ENCODE peak calls at places on chromosomes 3 and 15, in seven cellular contexts. One of them, this sample, is unnamed.
A peak's percentile ranks its signal among the peaks of the same experiment; 100 is the strongest.

GRCh38 chr3:396293-396692 is 199.7 kb downstream of the CHL1 start:
- DNase-seq in midbrain: no peak
- DNase-seq in lower leg skin: no peak
- DNase-seq in H7: no peak
- DNase-seq in CD14-positive monocyte: no peak
- DNase-seq in HFF-Myc: no peak
- DNase-seq in ELF-1: no peak
- DNase-seq in this sample: peak; percentile 1

GRCh38 chr3:64451283-64452012 is 226.2 kb upstream of the PRICKLE2 start:
- DNase-seq in HFF-Myc: no peak
- DNase-seq in lower leg skin: no peak
- DNase-seq in CD14-positive monocyte: no peak
- DNase-seq in midbrain: no peak
- DNase-seq in H7: no peak
- DNase-seq in ELF-1: no peak
- DNase-seq in this sample: no peak

GRCh38 chr15:98776607-98777281 is 128.4 kb downstream of the IGF1R start:
- DNase-seq in ELF-1: peak; percentile 79
- DNase-seq in CD14-positive monocyte: no peak
- DNase-seq in lower leg skin: no peak
- DNase-seq in H7: no peak
- DNase-seq in midbrain: no peak
- DNase-seq in HFF-Myc: peak; percentile 26
- DNase-seq in this sample: no peak

GRCh38 chr15:75694241-75695182 is 18.1 kb downstream of the CSPG4 start:
- DNase-seq in CD14-positive monocyte: no peak
- DNase-seq in HFF-Myc: peak; percentile 92
- DNase-seq in midbrain: peak; percentile 43
- DNase-seq in lower leg skin: peak; percentile 71
- DNase-seq in H7: peak; percentile 87
- DNase-seq in ELF-1: peak; percentile 90
- DNase-seq in this sample: peak; percentile 97

GRCh38 chr3:140341817-140342403 is 336.0 kb upstream of the TRIM42 start:
- DNase-seq in midbrain: no peak
- DNase-seq in ELF-1: peak; percentile 10
- DNase-seq in H7: peak; percentile 42
- DNase-seq in CD14-positive monocyte: no peak
- DNase-seq in HFF-Myc: no peak
- DNase-seq in lower leg skin: no peak
- DNase-seq in this sample: no peak

GRCh38 chr3:177610677-177611654 is 413.7 kb upstream of the TBL1XR1 start:
- DNase-seq in CD14-positive monocyte: no peak
- DNase-seq in lower leg skin: no peak
- DNase-seq in H7: no peak
- DNase-seq in midbrain: no peak
- DNase-seq in HFF-Myc: no peak
- DNase-seq in ELF-1: no peak
- DNase-seq in this sample: no peak

GRCh38 chr3:87350367-87351199 is 74.2 kb upstream of the POU1F1 start:
- DNase-seq in ELF-1: no peak
- DNase-seq in midbrain: peak; percentile 68
- DNase-seq in CD14-positive monocyte: no peak
- DNase-seq in H7: peak; percentile 30
- DNase-seq in HFF-Myc: no peak
- DNase-seq in lower leg skin: no peak
- DNase-seq in this sample: peak; percentile 22

GRCh38 chr3:52406231-52406661 is 38.7 kb downstream of the SEMA3G start:
- DNase-seq in ELF-1: no peak
- DNase-seq in midbrain: no peak
- DNase-seq in lower leg skin: peak; percentile 82
- DNase-seq in HFF-Myc: no peak
- DNase-seq in H7: no peak
- DNase-seq in CD14-positive monocyte: peak; percentile 27
- DNase-seq in this sample: no peak

GRCh38 chr15:101017041-101017754 is 98.0 kb downstream of the LRRK1 start:
- DNase-seq in ELF-1: peak; percentile 61
- DNase-seq in lower leg skin: peak; percentile 5
- DNase-seq in HFF-Myc: no peak
- DNase-seq in midbrain: no peak
- DNase-seq in H7: no peak
- DNase-seq in CD14-positive monocyte: peak; percentile 28
- DNase-seq in this sample: no peak

GRCh38 chr3:105139851-105140560 is 226.7 kb upstream of the ALCAM start:
- DNase-seq in lower leg skin: no peak
- DNase-seq in midbrain: no peak
- DNase-seq in H7: no peak
- DNase-seq in ELF-1: no peak
- DNase-seq in HFF-Myc: no peak
- DNase-seq in CD14-positive monocyte: no peak
- DNase-seq in this sample: no peak

GRCh38 chr3:178707632-178708031 is 171.4 kb downstream of the KCNMB2 start:
- DNase-seq in midbrain: no peak
- DNase-seq in H7: no peak
- DNase-seq in CD14-positive monocyte: no peak
- DNase-seq in ELF-1: no peak
- DNase-seq in HFF-Myc: no peak
- DNase-seq in lower leg skin: no peak
- DNase-seq in this sample: no peak

GRCh38 chr15:75397494-75397893 is 29.1 kb upstream of the MAN2C1 start:
- DNase-seq in ELF-1: no peak
- DNase-seq in lower leg skin: no peak
- DNase-seq in H7: no peak
- DNase-seq in CD14-positive monocyte: no peak
- DNase-seq in HFF-Myc: no peak
- DNase-seq in midbrain: no peak
- DNase-seq in this sample: no peak

GRCh38 chr3:121649645-121650044 is 11.1 kb downstream of the HCLS1 start:
- DNase-seq in H7: no peak
- DNase-seq in CD14-positive monocyte: no peak
- DNase-seq in HFF-Myc: no peak
- DNase-seq in ELF-1: no peak
- DNase-seq in lower leg skin: no peak
- DNase-seq in midbrain: no peak
- DNase-seq in this sample: no peak

GRCh38 chr3:152650177-152650576 is 184.8 kb upstream of the P2RY1 start:
- DNase-seq in midbrain: peak; percentile 89
- DNase-seq in CD14-positive monocyte: no peak
- DNase-seq in lower leg skin: no peak
- DNase-seq in H7: no peak
- DNase-seq in HFF-Myc: no peak
- DNase-seq in ELF-1: no peak
- DNase-seq in this sample: no peak

GRCh38 chr3:143092191-143092590 is 27.4 kb upstream of the CHST2 start:
- DNase-seq in CD14-positive monocyte: no peak
- DNase-seq in lower leg skin: no peak
- DNase-seq in HFF-Myc: no peak
- DNase-seq in midbrain: no peak
- DNase-seq in H7: no peak
- DNase-seq in ELF-1: no peak
- DNase-seq in this sample: no peak

GRCh38 chr3:30473374-30474051 is 132.9 kb upstream of the TGFBR2 start:
- DNase-seq in midbrain: no peak
- DNase-seq in HFF-Myc: no peak
- DNase-seq in ELF-1: no peak
- DNase-seq in lower leg skin: peak; percentile 75
- DNase-seq in H7: no peak
- DNase-seq in CD14-positive monocyte: peak; percentile 51
- DNase-seq in this sample: peak; percentile 33

GRCh38 chr15:72397780-72398179 is 325 bp upstream of the TMEM202 start:
- DNase-seq in HFF-Myc: no peak
- DNase-seq in CD14-positive monocyte: no peak
- DNase-seq in ELF-1: no peak
- DNase-seq in H7: no peak
- DNase-seq in lower leg skin: no peak
- DNase-seq in midbrain: no peak
- DNase-seq in this sample: no peak

GRCh38 chr3:143266936-143267335 is 147.4 kb downstream of the CHST2 start:
- DNase-seq in lower leg skin: no peak
- DNase-seq in CD14-positive monocyte: no peak
- DNase-seq in midbrain: no peak
- DNase-seq in ELF-1: no peak
- DNase-seq in HFF-Myc: no peak
- DNase-seq in H7: no peak
- DNase-seq in this sample: no peak

GRCh38 chr3:32459474-32459873 is 43.2 kb downstream of the CMTM6 start:
- DNase-seq in ELF-1: no peak
- DNase-seq in lower leg skin: no peak
- DNase-seq in midbrain: no peak
- DNase-seq in HFF-Myc: no peak
- DNase-seq in CD14-positive monocyte: no peak
- DNase-seq in H7: no peak
- DNase-seq in this sample: no peak

GRCh38 chr15:77069521-77070121 is 1.3 kb downstream of the TSPAN3 start:
- DNase-seq in ELF-1: no peak
- DNase-seq in lower leg skin: no peak
- DNase-seq in CD14-positive monocyte: no peak
- DNase-seq in HFF-Myc: no peak
- DNase-seq in H7: no peak
- DNase-seq in midbrain: no peak
- DNase-seq in this sample: no peak

GRCh38 chr3:100245932-100246331 is 14.9 kb upstream of the TBC1D23 start:
- DNase-seq in ELF-1: no peak
- DNase-seq in CD14-positive monocyte: no peak
- DNase-seq in HFF-Myc: no peak
- DNase-seq in H7: no peak
- DNase-seq in midbrain: no peak
- DNase-seq in lower leg skin: no peak
- DNase-seq in this sample: no peak

GRCh38 chr3:190266915-190267290 is 55.3 kb downstream of the CLDN1 start:
- DNase-seq in lower leg skin: no peak
- DNase-seq in ELF-1: no peak
- DNase-seq in midbrain: no peak
- DNase-seq in H7: no peak
- DNase-seq in HFF-Myc: no peak
- DNase-seq in CD14-positive monocyte: no peak
- DNase-seq in this sample: no peak

GRCh38 chr3:71031151-71031550 is 552.4 kb downstream of the FOXP1 start:
- DNase-seq in HFF-Myc: no peak
- DNase-seq in ELF-1: no peak
- DNase-seq in H7: no peak
- DNase-seq in midbrain: no peak
- DNase-seq in lower leg skin: no peak
- DNase-seq in CD14-positive monocyte: no peak
- DNase-seq in this sample: no peak

GRCh38 chr3:69088033-69088432 is 3.3 kb downstream of the ARL6IP5 start:
- DNase-seq in lower leg skin: no peak
- DNase-seq in H7: no peak
- DNase-seq in CD14-positive monocyte: no peak
- DNase-seq in ELF-1: peak; percentile 11
- DNase-seq in midbrain: no peak
- DNase-seq in HFF-Myc: no peak
- DNase-seq in this sample: peak; percentile 52

GRCh38 chr15:68402432-68403160 is 29.4 kb downstream of the ITGA11 start:
- DNase-seq in midbrain: no peak
- DNase-seq in lower leg skin: no peak
- DNase-seq in H7: no peak
- DNase-seq in CD14-positive monocyte: no peak
- DNase-seq in ELF-1: no peak
- DNase-seq in HFF-Myc: no peak
- DNase-seq in this sample: no peak

GRCh38 chr3:106740116-106740515 is 637.1 kb upstream of the CCDC54 start:
- DNase-seq in midbrain: no peak
- DNase-seq in H7: no peak
- DNase-seq in ELF-1: no peak
- DNase-seq in CD14-positive monocyte: no peak
- DNase-seq in HFF-Myc: no peak
- DNase-seq in lower leg skin: no peak
- DNase-seq in this sample: no peak

GRCh38 chr3:72316501-72317279 is 531.6 kb downstream of the SHQ1 start:
- DNase-seq in H7: no peak
- DNase-seq in lower leg skin: no peak
- DNase-seq in midbrain: no peak
- DNase-seq in CD14-positive monocyte: no peak
- DNase-seq in HFF-Myc: no peak
- DNase-seq in ELF-1: no peak
- DNase-seq in this sample: no peak

GRCh38 chr15:66233487-66234415 is 19.8 kb downstream of the MEGF11 start:
- DNase-seq in lower leg skin: no peak
- DNase-seq in HFF-Myc: no peak
- DNase-seq in ELF-1: no peak
- DNase-seq in CD14-positive monocyte: no peak
- DNase-seq in midbrain: no peak
- DNase-seq in H7: peak; percentile 72
- DNase-seq in this sample: peak; percentile 40

GRCh38 chr3:73546961-73547360 is 77.8 kb downstream of the PDZRN3 start:
- DNase-seq in HFF-Myc: peak; percentile 59
- DNase-seq in midbrain: no peak
- DNase-seq in CD14-positive monocyte: no peak
- DNase-seq in H7: no peak
- DNase-seq in lower leg skin: no peak
- DNase-seq in ELF-1: no peak
- DNase-seq in this sample: no peak

GRCh38 chr3:101119535-101119934 is 126.3 kb upstream of the ABI3BP start:
- DNase-seq in midbrain: no peak
- DNase-seq in CD14-positive monocyte: no peak
- DNase-seq in ELF-1: no peak
- DNase-seq in lower leg skin: no peak
- DNase-seq in HFF-Myc: no peak
- DNase-seq in H7: no peak
- DNase-seq in this sample: peak; percentile 14

GRCh38 chr3:51957520-51958205 is 2.5 kb downstream of the GPR62 start:
- DNase-seq in CD14-positive monocyte: no peak
- DNase-seq in HFF-Myc: no peak
- DNase-seq in lower leg skin: no peak
- DNase-seq in ELF-1: no peak
- DNase-seq in H7: no peak
- DNase-seq in midbrain: no peak
- DNase-seq in this sample: no peak

GRCh38 chr3:100103558-100104441 is 10.5 kb downstream of the FILIP1L start:
- DNase-seq in CD14-positive monocyte: no peak
- DNase-seq in lower leg skin: no peak
- DNase-seq in midbrain: no peak
- DNase-seq in H7: no peak
- DNase-seq in HFF-Myc: no peak
- DNase-seq in ELF-1: no peak
- DNase-seq in this sample: no peak

This sample was measured in fibroblast of the conjunctiva.